ENCODE peak calls at places on chromosome 7, in four cellular contexts. P, O, U and S are unnamed samples. For H3K4me1, the result is how much of the 10 kb centered on the place peaks cover.

GRCh38 chr7:66356277-66356721 is 151.2 kb downstream of the TPST1 start:
- ATAC-seq in O (no peak), U (no peak), P (no peak), S (no peak)

GRCh38 chr7:27377988-27378387 is 135.4 kb downstream of the EVX1 start:
- ATAC-seq in P (no peak), U (no peak), O (no peak), S (no peak)

GRCh38 chr7:129875160-129875559 is 77.6 kb downstream of the UBE2H start:
- ATAC-seq in U (no peak), P (no peak), O (no peak), S (no peak)

GRCh38 chr7:92634924-92635519 is 44.8 kb upstream of the FAM133B start:
- ATAC-seq in O (no peak), P (no peak), U (peak), S (no peak)

GRCh38 chr7:106668853-106669539 is 8.0 kb upstream of the CCDC71L start:
- ATAC-seq in P (no peak), O (no peak), U (no peak), S (no peak)

GRCh38 chr7:82057476-82057875 is 287.6 kb upstream of the HGF start:
- ATAC-seq in P (no peak), U (no peak), O (no peak), S (no peak)

GRCh38 chr7:12737836-12738235 is 50.4 kb downstream of the ARL4A start:
- ATAC-seq in U (no peak), P (no peak), O (no peak), S (no peak)

GRCh38 chr7:112749775-112750174 is 40.4 kb downstream of the TMEM168 start:
- ATAC-seq in U (no peak), O (no peak), P (no peak), S (no peak)

GRCh38 chr7:154837622-154838021 is 165.3 kb downstream of the PAXIP1 start:
- ATAC-seq in U (no peak), P (no peak), O (no peak), S (no peak)

GRCh38 chr7:158265743-158266080 is 321.9 kb downstream of the PTPRN2 start:
- ATAC-seq in P (no peak), U (no peak), O (no peak), S (no peak)

GRCh38 chr7:54831644-54832095 is 72.7 kb upstream of the SEC61G start:
- ATAC-seq in U (no peak), O (no peak), P (no peak), S (no peak)

GRCh38 chr7:29289156-29290021 is 94.8 kb downstream of the CHN2 start:
- ATAC-seq in P (no peak), O (no peak), U (peak), S (peak)

GRCh38 chr7:139936760-139937310 is 107.8 kb downstream of the TBXAS1 start:
- ATAC-seq in U (peak), O (peak), P (no peak), S (peak)

GRCh38 chr7:94313926-94314325 is 80.8 kb upstream of the COL1A2 start:
- ATAC-seq in O (no peak), P (no peak), U (peak), S (no peak)

GRCh38 chr7:144102041-144102440 is 7.3 kb upstream of the OR2A2 start:
- ATAC-seq in P (no peak), U (no peak), O (peak), S (no peak)

GRCh38 chr7:36644625-36645422 is 79.5 kb downstream of the AOAH start:
- ATAC-seq in P (peak), O (no peak), U (no peak), S (no peak)

DNA sequence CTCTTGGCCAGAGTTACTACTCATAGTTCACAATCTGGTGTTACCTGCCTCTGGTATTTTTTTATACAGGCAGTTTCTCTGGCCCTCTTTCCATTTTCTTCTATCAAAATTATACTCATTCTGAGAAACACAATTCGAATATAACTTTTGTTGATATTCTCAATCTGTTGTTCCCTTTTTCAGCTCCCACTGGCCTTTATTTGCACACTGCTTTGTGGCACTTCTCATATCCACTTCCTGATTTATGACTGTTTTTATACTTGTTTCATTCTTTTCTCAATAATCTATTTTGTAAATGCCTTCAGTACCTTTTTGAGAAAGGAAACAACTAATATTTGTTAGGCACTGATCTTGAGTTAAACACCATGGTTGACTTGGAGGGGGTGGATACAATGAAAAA is 93.8 kb upstream of the HDAC9 start:
- ATAC-seq in U (no peak), P (no peak), O (no peak), S (no peak)
- H3K27ac ChIP-seq in U (no peak), P (no peak), O (no peak), S (no peak)

DNA sequence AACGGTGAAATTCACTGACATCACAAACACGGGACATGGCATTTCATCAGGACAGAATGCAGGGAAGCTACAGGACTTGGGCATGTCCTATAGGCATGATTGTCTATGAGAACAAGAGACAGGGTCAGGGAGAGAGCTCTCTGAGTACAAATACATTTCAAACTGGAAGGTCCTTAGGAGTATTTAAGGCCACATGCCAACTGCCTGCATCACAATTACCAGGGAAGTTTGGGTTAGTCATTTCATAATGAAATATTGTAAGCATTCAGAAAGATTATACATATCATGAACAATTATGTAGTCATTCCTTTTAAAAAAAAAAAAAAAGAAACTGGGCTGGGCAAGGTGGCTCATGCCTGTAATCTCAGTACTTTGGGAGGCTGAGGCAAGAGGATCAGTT is 71.3 kb downstream of the CREB3L2 start:
- ATAC-seq in O (no peak), P (no peak), U (no peak), S (no peak)
- H3K4me1 ChIP-seq in O (half or more), P (under half), U (under half), S (under half)

DNA sequence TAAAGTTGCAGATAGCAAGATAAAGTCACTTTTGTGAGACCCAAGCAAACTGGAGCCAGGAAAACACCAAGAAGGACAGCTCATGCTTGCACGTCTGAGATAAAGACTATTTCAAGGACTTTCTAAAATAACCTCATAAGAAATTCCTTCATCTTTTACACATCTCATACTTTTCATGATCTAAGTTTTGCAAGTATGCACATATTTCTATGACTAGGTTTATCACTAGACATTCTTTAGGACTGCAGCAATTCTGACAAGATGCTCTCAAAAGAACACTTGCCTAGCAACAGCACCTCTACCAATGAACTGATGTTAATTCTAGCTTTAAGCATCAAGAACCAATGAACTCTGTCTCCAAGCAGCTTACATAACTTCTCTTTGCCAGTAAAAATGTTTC is 457.6 kb downstream of the SEMA3D start:
- ATAC-seq in O (no peak), U (no peak), P (no peak), S (no peak)
- H3K27ac ChIP-seq in O (no peak), U (no peak), P (no peak), S (no peak)

DNA sequence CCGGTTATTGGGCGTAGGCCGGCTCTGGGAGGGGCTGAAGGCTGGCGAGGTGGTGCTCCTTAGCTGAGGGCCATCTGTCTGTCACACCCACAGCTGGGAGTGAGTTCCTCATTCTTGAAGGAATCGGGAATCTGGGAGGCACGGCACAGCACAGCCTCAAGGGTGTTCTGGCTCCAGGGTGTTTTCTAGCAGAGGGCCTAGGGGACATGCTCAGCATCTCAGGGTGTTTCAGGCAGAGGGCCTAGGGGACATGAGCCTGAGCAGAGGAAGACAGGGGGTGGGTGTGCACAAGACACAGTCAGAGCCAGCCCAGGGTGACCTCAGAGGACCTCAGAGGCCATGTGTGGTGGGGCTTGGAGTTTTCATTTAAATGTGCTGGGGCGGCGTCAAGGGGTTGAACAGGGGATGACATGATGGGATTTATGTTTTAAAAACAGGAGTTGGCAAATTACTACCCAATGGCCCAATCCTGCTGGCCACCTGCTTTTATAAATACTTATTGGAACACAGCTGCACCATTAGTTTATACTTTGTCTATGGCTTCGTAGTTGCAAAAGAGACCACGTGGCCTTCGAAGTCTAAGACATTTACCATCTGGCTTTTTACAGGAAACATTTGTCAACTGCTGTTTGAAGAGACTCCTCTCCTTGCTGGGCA is 121.7 kb downstream of the PRKAG2 start:
- ATAC-seq in P (no peak), O (peak), U (peak), S (peak)
- H3K4me1 ChIP-seq in P (under half), O (under half), U (under half), S (under half)

DNA sequence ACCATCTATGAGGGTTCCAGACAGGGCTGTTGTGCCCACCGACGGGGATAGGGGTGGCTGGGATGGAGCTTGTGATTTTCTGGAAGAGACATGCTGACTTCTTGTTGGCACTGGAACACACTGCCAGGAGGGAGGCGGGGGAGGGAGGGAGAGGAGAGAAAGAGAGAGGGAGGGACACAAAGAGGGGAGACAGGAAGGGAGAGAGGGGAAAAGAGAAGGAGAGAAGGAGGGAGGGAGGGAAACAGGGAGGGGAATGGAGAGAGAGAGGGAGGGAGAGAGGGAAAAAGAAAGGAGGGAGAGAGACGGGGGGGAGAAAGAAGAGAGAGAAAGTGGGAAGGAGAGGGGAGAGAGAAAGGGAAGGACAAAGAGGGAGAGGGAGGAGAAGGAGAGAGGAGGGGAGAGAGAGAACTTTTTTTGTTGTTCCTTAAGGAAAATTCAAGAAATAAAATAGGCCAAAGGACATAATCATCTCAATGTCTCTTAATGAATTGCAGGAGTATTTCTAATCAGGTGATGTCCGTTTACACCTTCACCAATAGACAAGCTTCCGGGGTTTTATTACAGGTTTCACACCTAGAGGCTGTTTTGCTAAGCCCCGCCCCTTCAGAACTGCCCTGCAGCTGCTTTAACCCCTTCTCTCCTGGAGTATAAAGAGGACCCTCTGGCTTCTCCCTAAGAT is 82.2 kb upstream of the GTF2IRD1 start:
- ATAC-seq in P (no peak), O (peak), U (no peak), S (peak)
- H3K27ac ChIP-seq in P (no peak), O (no peak), U (peak), S (peak)

GRCh38 chr7:44606341-44607140 is at the start of gene OGDH:
- ATAC-seq in P (peak), O (peak), U (peak), S (peak)

GRCh38 chr7:44604941-44605340 is 1.5 kb upstream of the OGDH start:
- ATAC-seq in U (no peak), O (no peak), P (no peak), S (no peak)

GRCh38 chr7:44609829-44610228 is 3.4 kb downstream of the OGDH start:
- ATAC-seq in U (no peak), P (no peak), O (no peak), S (no peak)

GRCh38 chr7:44608916-44609648 is 2.7 kb downstream of the OGDH start:
- ATAC-seq in U (no peak), O (no peak), P (no peak), S (no peak)

GRCh38 chr7:44607141-44608068 is 978 bp downstream of the OGDH start:
- ATAC-seq in U (no peak), O (no peak), P (peak), S (no peak)
- H3K4me1 ChIP-seq in U (under half), O (under half), P (under half), S (under half)

DNA sequence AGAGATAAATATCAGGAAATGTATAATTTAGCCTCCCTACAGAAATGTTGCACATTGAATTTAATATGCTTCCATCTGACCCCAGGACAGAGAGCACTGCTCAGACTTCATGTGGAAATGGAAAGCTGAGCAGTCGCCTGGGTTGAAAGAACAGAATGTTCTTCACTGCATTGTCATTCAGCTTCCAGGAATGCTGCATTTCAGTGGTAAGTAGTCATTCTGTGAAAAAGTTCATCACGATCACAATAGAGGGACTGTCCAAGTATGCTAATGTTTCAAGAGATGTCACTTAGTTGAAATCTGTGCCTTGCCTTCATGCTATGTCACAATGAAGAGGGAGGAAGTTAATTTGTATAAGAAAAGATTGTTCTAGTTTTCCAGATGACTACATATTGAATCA is 147.3 kb downstream of the NRCAM start:
- ATAC-seq in U (no peak), P (no peak), O (peak), S (peak)
- H3K27ac ChIP-seq in U (no peak), P (no peak), O (no peak), S (no peak)

GRCh38 chr7:133190172-133190528 is 62.7 kb upstream of the EXOC4 start:
- ATAC-seq in P (no peak), U (no peak), O (no peak), S (no peak)
- H3K4me1 ChIP-seq in P (under half), U (under half), O (under half), S (under half)